ENCODE peak calls at places on chromosomes 16 and 17, in nine cellular contexts. One of them, this sample, is unnamed.

GRCh38 chr16:14240216-14240843 is 169.2 kb downstream of the MRTFB start:
- DNase-seq in activated CD8-positive, alpha-beta T cell treated with anti-CD3 and anti-CD28 coated beads for 36 hours: no peak
- DNase-seq in left ventricle myocardium superior: no peak
- DNase-seq in posterior vena cava: no peak
- DNase-seq in NCI-H510A: no peak
- DNase-seq in stimulated activated CD4-positive, alpha-beta T cell treated with anti-CD3 and anti-CD28 coated beads, TNF-alpha, amount 100 ng/mL, for 24 hours: no peak
- DNase-seq in dorsolateral prefrontal cortex: no peak
- DNase-seq in omental fat pad: no peak
- DNase-seq in NCI-H1930: no peak
- DNase-seq in this sample: no peak

GRCh38 chr16:30720086-30720485 is 21.1 kb downstream of the SRCAP start:
- DNase-seq in activated CD8-positive, alpha-beta T cell treated with anti-CD3 and anti-CD28 coated beads for 36 hours: no peak
- DNase-seq in left ventricle myocardium superior: no peak
- DNase-seq in posterior vena cava: no peak
- DNase-seq in NCI-H510A: no peak
- DNase-seq in stimulated activated CD4-positive, alpha-beta T cell treated with anti-CD3 and anti-CD28 coated beads, TNF-alpha, amount 100 ng/mL, for 24 hours: no peak
- DNase-seq in dorsolateral prefrontal cortex: no peak
- DNase-seq in omental fat pad: no peak
- DNase-seq in NCI-H1930: no peak
- DNase-seq in this sample: no peak

GRCh38 chr16:87202346-87202745 is 114.8 kb downstream of the C16orf95 start:
- DNase-seq in activated CD8-positive, alpha-beta T cell treated with anti-CD3 and anti-CD28 coated beads for 36 hours: no peak
- DNase-seq in left ventricle myocardium superior: no peak
- DNase-seq in posterior vena cava: no peak
- DNase-seq in NCI-H510A: no peak
- DNase-seq in stimulated activated CD4-positive, alpha-beta T cell treated with anti-CD3 and anti-CD28 coated beads, TNF-alpha, amount 100 ng/mL, for 24 hours: no peak
- DNase-seq in dorsolateral prefrontal cortex: no peak
- DNase-seq in omental fat pad: no peak
- DNase-seq in NCI-H1930: no peak
- DNase-seq in this sample: no peak

GRCh38 chr17:7404737-7405412 is 978 bp upstream of the TMEM256 start:
- DNase-seq in activated CD8-positive, alpha-beta T cell treated with anti-CD3 and anti-CD28 coated beads for 36 hours: no peak
- DNase-seq in left ventricle myocardium superior: peak
- DNase-seq in posterior vena cava: peak
- DNase-seq in NCI-H510A: peak
- DNase-seq in stimulated activated CD4-positive, alpha-beta T cell treated with anti-CD3 and anti-CD28 coated beads, TNF-alpha, amount 100 ng/mL, for 24 hours: peak
- DNase-seq in dorsolateral prefrontal cortex: no peak
- DNase-seq in omental fat pad: no peak
- DNase-seq in NCI-H1930: no peak
- DNase-seq in this sample: no peak

GRCh38 chr17:49845210-49845782 is 2.6 kb downstream of the TAC4 start:
- DNase-seq in activated CD8-positive, alpha-beta T cell treated with anti-CD3 and anti-CD28 coated beads for 36 hours: no peak
- DNase-seq in left ventricle myocardium superior: peak
- DNase-seq in posterior vena cava: peak
- DNase-seq in NCI-H510A: no peak
- DNase-seq in stimulated activated CD4-positive, alpha-beta T cell treated with anti-CD3 and anti-CD28 coated beads, TNF-alpha, amount 100 ng/mL, for 24 hours: no peak
- DNase-seq in dorsolateral prefrontal cortex: peak
- DNase-seq in omental fat pad: no peak
- DNase-seq in NCI-H1930: no peak
- DNase-seq in this sample: no peak

GRCh38 chr16:54436342-54436741 is 149.8 kb upstream of the IRX3 start:
- DNase-seq in activated CD8-positive, alpha-beta T cell treated with anti-CD3 and anti-CD28 coated beads for 36 hours: no peak
- DNase-seq in left ventricle myocardium superior: no peak
- DNase-seq in posterior vena cava: no peak
- DNase-seq in NCI-H510A: no peak
- DNase-seq in stimulated activated CD4-positive, alpha-beta T cell treated with anti-CD3 and anti-CD28 coated beads, TNF-alpha, amount 100 ng/mL, for 24 hours: no peak
- DNase-seq in dorsolateral prefrontal cortex: no peak
- DNase-seq in omental fat pad: no peak
- DNase-seq in NCI-H1930: no peak
- DNase-seq in this sample: no peak

GRCh38 chr17:74964988-74965622 is 7.5 kb downstream of the HID1 start:
- DNase-seq in activated CD8-positive, alpha-beta T cell treated with anti-CD3 and anti-CD28 coated beads for 36 hours: no peak
- DNase-seq in left ventricle myocardium superior: no peak
- DNase-seq in posterior vena cava: no peak
- DNase-seq in NCI-H510A: no peak
- DNase-seq in stimulated activated CD4-positive, alpha-beta T cell treated with anti-CD3 and anti-CD28 coated beads, TNF-alpha, amount 100 ng/mL, for 24 hours: no peak
- DNase-seq in dorsolateral prefrontal cortex: no peak
- DNase-seq in omental fat pad: no peak
- DNase-seq in NCI-H1930: no peak
- DNase-seq in this sample: no peak

GRCh38 chr17:1413281-1413791 is 13.3 kb upstream of the YWHAE start:
- DNase-seq in activated CD8-positive, alpha-beta T cell treated with anti-CD3 and anti-CD28 coated beads for 36 hours: no peak
- DNase-seq in left ventricle myocardium superior: peak
- DNase-seq in posterior vena cava: peak
- DNase-seq in NCI-H510A: peak
- DNase-seq in stimulated activated CD4-positive, alpha-beta T cell treated with anti-CD3 and anti-CD28 coated beads, TNF-alpha, amount 100 ng/mL, for 24 hours: no peak
- DNase-seq in dorsolateral prefrontal cortex: no peak
- DNase-seq in omental fat pad: no peak
- DNase-seq in NCI-H1930: no peak
- DNase-seq in this sample: no peak

GRCh38 chr17:34556951-34557350 is 22.4 kb upstream of the TMEM132E start:
- DNase-seq in activated CD8-positive, alpha-beta T cell treated with anti-CD3 and anti-CD28 coated beads for 36 hours: no peak
- DNase-seq in left ventricle myocardium superior: no peak
- DNase-seq in posterior vena cava: peak
- DNase-seq in NCI-H510A: no peak
- DNase-seq in stimulated activated CD4-positive, alpha-beta T cell treated with anti-CD3 and anti-CD28 coated beads, TNF-alpha, amount 100 ng/mL, for 24 hours: no peak
- DNase-seq in dorsolateral prefrontal cortex: no peak
- DNase-seq in omental fat pad: no peak
- DNase-seq in NCI-H1930: no peak
- DNase-seq in this sample: no peak

GRCh38 chr17:50114849-50115357 is 15.1 kb downstream of the SAMD14 start:
- DNase-seq in activated CD8-positive, alpha-beta T cell treated with anti-CD3 and anti-CD28 coated beads for 36 hours: peak
- DNase-seq in left ventricle myocardium superior: no peak
- DNase-seq in posterior vena cava: no peak
- DNase-seq in NCI-H510A: peak
- DNase-seq in stimulated activated CD4-positive, alpha-beta T cell treated with anti-CD3 and anti-CD28 coated beads, TNF-alpha, amount 100 ng/mL, for 24 hours: no peak
- DNase-seq in dorsolateral prefrontal cortex: peak
- DNase-seq in omental fat pad: no peak
- DNase-seq in NCI-H1930: peak
- DNase-seq in this sample: no peak

GRCh38 chr17:38922538-38923291 is 2.7 kb upstream of the LASP1NB start:
- DNase-seq in activated CD8-positive, alpha-beta T cell treated with anti-CD3 and anti-CD28 coated beads for 36 hours: no peak
- DNase-seq in left ventricle myocardium superior: peak
- DNase-seq in posterior vena cava: peak
- DNase-seq in NCI-H510A: no peak
- DNase-seq in stimulated activated CD4-positive, alpha-beta T cell treated with anti-CD3 and anti-CD28 coated beads, TNF-alpha, amount 100 ng/mL, for 24 hours: no peak
- DNase-seq in dorsolateral prefrontal cortex: peak
- DNase-seq in omental fat pad: no peak
- DNase-seq in NCI-H1930: no peak
- DNase-seq in this sample: peak

This sample was measured in amygdala.